ENCODE peak calls at places on chromosomes 4 and X, in eight cellular contexts. G, Q, C, K, B, V, L and F are unnamed samples. For H3K27me3, the result is how much of the 10 kb centered on the place peaks cover.

GRCh38 chr4:182074139-182074538 is 169.1 kb upstream of the TENM3 start:
- DNase-seq in Q (no peak), B (no peak), V (no peak), C (no peak), K (no peak), L (no peak), G (no peak), F (no peak)

GRCh38 chr4:190017357-190018200 is 9.5 kb downstream of the FRG2 start:
- DNase-seq in V (no peak), B (no peak), L (no peak), G (no peak), Q (no peak), K (no peak), C (no peak), F (peak)

GRCh38 chrX:81729269-81729777 is 527.4 kb downstream of the SH3BGRL start:
- DNase-seq in B (no peak), Q (no peak), G (no peak), K (no peak), C (no peak), L (no peak), V (no peak), F (no peak)

GRCh38 chr4:153987291-153987690 is 198.4 kb upstream of the SFRP2 start:
- DNase-seq in G (no peak), C (no peak), B (no peak), K (no peak), L (no peak), Q (no peak), V (peak), F (no peak)

GRCh38 chr4:77699731-77700210 is 94.2 kb downstream of the CXCL13 start:
- DNase-seq in K (peak), B (no peak), Q (no peak), V (peak), C (no peak), G (no peak), L (no peak), F (peak)

GRCh38 chrX:17022205-17022604 is 75.7 kb downstream of the REPS2 start:
- DNase-seq in Q (no peak), K (peak), G (no peak), C (no peak), B (no peak), V (peak), L (no peak), F (no peak)

GRCh38 chr4:84638092-84638491 is 55.2 kb downstream of the CDS1 start:
- DNase-seq in G (no peak), L (no peak), B (no peak), K (no peak), C (no peak), Q (no peak), V (no peak), F (no peak)

GRCh38 chr4:14790487-14790886 is 211.8 kb upstream of the CPEB2 start:
- DNase-seq in B (no peak), K (no peak), C (no peak), G (no peak), L (no peak), V (no peak), Q (no peak), F (no peak)

GRCh38 chrX:136584545-136584944 is 52.5 kb downstream of the VGLL1 start:
- DNase-seq in C (no peak), K (no peak), G (no peak), B (no peak), V (no peak), Q (no peak), L (no peak), F (no peak)

GRCh38 chr4:173095022-173095421 is 73.6 kb upstream of the GALNT7 start:
- DNase-seq in C (no peak), K (no peak), L (no peak), B (no peak), G (no peak), Q (no peak), V (no peak), F (no peak)

GRCh38 chr4:184688447-184688846 is 38.9 kb downstream of the PRIMPOL start:
- DNase-seq in C (no peak), Q (no peak), G (no peak), L (no peak), K (peak), B (no peak), V (peak), F (peak)

GRCh38 chr4:136992032-136992431 is 540.3 kb downstream of the PCDH18 start:
- DNase-seq in V (no peak), K (no peak), Q (no peak), B (no peak), L (no peak), C (no peak), G (no peak), F (no peak)

GRCh38 chr4:139921551-139922184 is 232.3 kb downstream of the MAML3 start:
- DNase-seq in L (peak), B (no peak), G (no peak), V (no peak), C (no peak), K (no peak), Q (no peak), F (no peak)

GRCh38 chr4:149723065-149723464 is 92.6 kb downstream of the IQCM start:
- DNase-seq in C (no peak), B (no peak), V (no peak), K (no peak), G (no peak), Q (no peak), L (no peak), F (no peak)

GRCh38 chr4:176308441-176308840 is 11.3 kb upstream of the SPCS3 start:
- DNase-seq in V (no peak), L (no peak), K (no peak), G (no peak), B (no peak), C (no peak), Q (no peak), F (no peak)

GRCh38 chrX:8743126-8743732 is 11.3 kb upstream of the ANOS1 start:
- DNase-seq in L (peak), Q (no peak), C (no peak), G (no peak), V (peak), K (peak), B (peak), F (peak)

GRCh38 chr4:145436793-145437192 is 44.9 kb upstream of the SMAD1 start:
- DNase-seq in B (no peak), V (no peak), G (no peak), L (no peak), K (no peak), C (no peak), Q (no peak), F (no peak)

GRCh38 chr4:62930884-62931283 is 1478.4 kb downstream of the TECRL start:
- DNase-seq in K (no peak), Q (no peak), C (no peak), L (no peak), B (no peak), V (no peak), G (no peak), F (no peak)

GRCh38 chr4:45693746-45694145 is 430.1 kb downstream of the GABRG1 start:
- DNase-seq in B (no peak), V (no peak), G (no peak), C (no peak), K (no peak), Q (no peak), L (no peak), F (no peak)

GRCh38 chrX:23656684-23657083 is 10.6 kb upstream of the PRDX4 start:
- DNase-seq in B (no peak), L (no peak), Q (no peak), K (peak), V (no peak), C (no peak), G (no peak), F (no peak)

GRCh38 chrX:103356023-103356798 is at the start of gene TCEAL9:
- DNase-seq in V (peak), B (no peak), Q (no peak), C (peak), G (peak), K (peak), L (peak), F (no peak)

GRCh38 chr4:85368932-85369331 is 106.0 kb upstream of the ARHGAP24 start:
- DNase-seq in V (no peak), C (no peak), G (no peak), L (no peak), B (no peak), Q (no peak), K (no peak), F (no peak)

GRCh38 chrX:46803140-46803539 is 33.7 kb upstream of the RP2 start:
- DNase-seq in B (no peak), L (no peak), K (no peak), Q (no peak), C (no peak), V (no peak), G (no peak), F (no peak)

GRCh38 chrX:129980540-129981206 is 1.8 kb upstream of the BCORL1 start:
- DNase-seq in G (no peak), B (no peak), C (peak), Q (no peak), L (peak), K (no peak), V (no peak), F (peak)

GRCh38 chr4:121307441-121308327 is 73.1 kb downstream of the QRFPR start:
- DNase-seq in K (peak), B (peak), C (no peak), L (no peak), G (no peak), V (peak), Q (no peak), F (peak)

GRCh38 chrX:4547218-4547836 is 833.9 kb upstream of the PRKX start:
- DNase-seq in K (peak), G (peak), L (peak), C (no peak), V (peak), Q (no peak), B (peak), F (peak)

GRCh38 chr4:6540879-6541278 is 34.1 kb upstream of the MAN2B2 start:
- DNase-seq in V (no peak), K (no peak), Q (no peak), B (no peak), C (no peak), G (no peak), L (no peak), F (no peak)

GRCh38 chrX:3166670-3167455 is 125.6 kb downstream of the ARSF start:
- DNase-seq in V (no peak), L (no peak), G (no peak), B (no peak), C (no peak), Q (no peak), K (peak), F (no peak)

GRCh38 chr4:52643846-52644245 is 15.3 kb downstream of the USP46 start:
- DNase-seq in B (no peak), V (peak), G (peak), Q (no peak), L (peak), C (peak), K (peak), F (no peak)

GRCh38 chr4:128782875-128783614 is 26.5 kb upstream of the JADE1 start:
- DNase-seq in K (peak), V (peak), L (no peak), B (no peak), G (peak), C (no peak), Q (no peak), F (no peak)

GRCh38 chr4:173269280-173269679 is 64.9 kb downstream of the HMGB2 start:
- DNase-seq in Q (no peak), C (no peak), B (no peak), V (no peak), G (no peak), L (no peak), K (no peak), F (no peak)

GRCh38 chr4:152454398-152455011 is 81.4 kb downstream of the FBXW7 start:
- DNase-seq in L (no peak), Q (no peak), B (peak), G (no peak), C (no peak), K (peak), V (no peak), F (peak)

GRCh38 chr4:8344387-8344786 is 74.8 kb downstream of the HTRA3 start:
- DNase-seq in L (no peak), C (no peak), G (no peak), K (no peak), B (no peak), V (peak), Q (peak), F (no peak)
- H3K27me3 ChIP-seq in L (under half), C (under half), G (under half), K (under half), B (under half), V (under half), Q (under half), F (under half)

DNA sequence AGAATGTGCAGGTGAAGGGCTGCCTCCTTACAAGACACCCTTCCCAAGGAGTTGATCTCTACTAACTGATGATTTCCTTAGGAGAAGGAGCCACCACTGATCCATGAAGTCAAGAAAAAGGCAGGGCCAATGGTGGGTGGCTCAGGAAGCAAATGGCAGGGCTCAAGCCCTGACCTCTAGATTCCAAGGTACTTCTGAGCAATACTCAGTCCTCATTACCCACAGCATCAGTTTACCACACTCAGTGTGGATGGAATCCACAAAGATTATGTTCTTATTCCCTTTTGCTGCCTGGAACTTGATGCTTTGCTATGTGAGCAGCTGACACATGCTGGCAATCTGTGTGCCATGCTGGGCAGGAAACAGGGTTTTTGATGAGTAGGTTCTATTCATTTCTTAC is 135.4 kb upstream of the GPC4 start:
- DNase-seq in L (no peak), Q (no peak), V (no peak), G (no peak), B (no peak), C (no peak), K (no peak), F (no peak)
- H3K27me3 ChIP-seq in L (under half), Q (under half), V (under half), G (under half), B (under half), C (under half), K (under half), F (under half)

GRCh38 chr4:8912506-8912905 is 40.9 kb upstream of the HMX1 start:
- DNase-seq in G (peak), V (no peak), Q (no peak), B (no peak), K (no peak), C (no peak), L (no peak), F (no peak)

GRCh38 chr4:8910822-8911310 is 39.2 kb upstream of the HMX1 start:
- DNase-seq in G (peak), L (no peak), K (no peak), B (no peak), C (no peak), V (no peak), Q (peak), F (peak)

GRCh38 chr4:8911311-8912088 is 39.9 kb upstream of the HMX1 start:
- DNase-seq in K (no peak), G (peak), Q (peak), L (no peak), B (no peak), C (peak), V (no peak), F (peak)

GRCh38 chr4:8913121-8913857 is 41.6 kb upstream of the HMX1 start:
- DNase-seq in C (peak), L (no peak), B (no peak), G (peak), V (no peak), Q (peak), K (no peak), F (peak)

DNA sequence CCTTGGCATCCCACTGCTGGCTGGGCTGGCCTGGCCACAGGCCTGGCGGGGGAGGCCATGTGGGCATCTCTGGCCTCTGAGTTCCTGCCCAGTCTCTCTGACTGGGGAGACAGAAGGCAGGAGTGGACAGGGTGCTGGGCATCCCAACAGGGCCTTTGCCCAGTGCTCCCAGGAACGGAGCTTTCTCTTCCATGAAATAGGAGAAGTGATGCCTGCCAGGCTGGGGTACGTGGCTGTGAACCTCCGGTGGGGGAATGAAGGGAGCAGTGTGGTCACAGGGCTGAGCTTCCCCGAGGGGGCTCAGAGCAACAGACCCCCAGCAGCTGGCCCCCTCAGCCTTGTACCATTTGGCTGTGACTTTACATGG is 40.4 kb upstream of the HMX1 start:
- DNase-seq in B (no peak), G (no peak), C (no peak), Q (peak), L (no peak), K (no peak), V (no peak), F (no peak)
- H3K27me3 ChIP-seq in B (under half), G (under half), C (under half), Q (half or more), L (under half), K (under half), V (under half), F (under half)

DNA sequence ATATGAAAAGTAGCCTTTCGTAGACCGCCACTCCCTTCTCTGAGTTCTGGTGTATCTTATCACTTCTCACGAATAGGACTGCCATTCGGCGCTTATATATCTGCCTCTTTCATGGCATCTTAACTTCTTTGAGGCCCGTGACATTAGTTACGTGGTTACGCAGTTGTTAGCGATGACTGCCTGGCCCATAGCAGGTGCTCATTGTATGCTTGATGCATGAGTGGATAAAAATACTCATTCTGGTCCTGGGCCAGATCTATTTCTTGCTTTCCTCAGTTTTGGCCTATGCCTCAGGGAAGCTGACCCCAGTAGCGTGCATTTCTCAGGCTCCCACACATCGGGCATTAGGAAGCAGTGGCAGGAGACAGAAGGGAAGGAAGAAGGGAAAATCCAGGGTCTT is 60.7 kb upstream of the PITX2 start:
- DNase-seq in K (no peak), C (no peak), Q (no peak), G (no peak), L (no peak), V (no peak), B (no peak), F (no peak)
- H3K27me3 ChIP-seq in K (under half), C (under half), Q (under half), G (under half), L (under half), V (under half), B (under half), F (under half)

GRCh38 chrX:69117876-69118526 is 47.3 kb downstream of the PJA1 start:
- DNase-seq in V (no peak), L (no peak), K (no peak), B (no peak), G (no peak), C (no peak), Q (no peak), F (no peak)
- H3K27me3 ChIP-seq in V (under half), L (under half), K (under half), B (under half), G (under half), C (under half), Q (under half), F (under half)

GRCh38 chr4:4390521-4391240 is 3.8 kb downstream of the NSG1 start:
- DNase-seq in B (no peak), G (no peak), Q (no peak), L (no peak), V (no peak), C (peak), K (no peak), F (no peak)
- H3K27me3 ChIP-seq in B (under half), G (under half), Q (half or more), L (under half), V (under half), C (under half), K (half or more), F (under half)

DNA sequence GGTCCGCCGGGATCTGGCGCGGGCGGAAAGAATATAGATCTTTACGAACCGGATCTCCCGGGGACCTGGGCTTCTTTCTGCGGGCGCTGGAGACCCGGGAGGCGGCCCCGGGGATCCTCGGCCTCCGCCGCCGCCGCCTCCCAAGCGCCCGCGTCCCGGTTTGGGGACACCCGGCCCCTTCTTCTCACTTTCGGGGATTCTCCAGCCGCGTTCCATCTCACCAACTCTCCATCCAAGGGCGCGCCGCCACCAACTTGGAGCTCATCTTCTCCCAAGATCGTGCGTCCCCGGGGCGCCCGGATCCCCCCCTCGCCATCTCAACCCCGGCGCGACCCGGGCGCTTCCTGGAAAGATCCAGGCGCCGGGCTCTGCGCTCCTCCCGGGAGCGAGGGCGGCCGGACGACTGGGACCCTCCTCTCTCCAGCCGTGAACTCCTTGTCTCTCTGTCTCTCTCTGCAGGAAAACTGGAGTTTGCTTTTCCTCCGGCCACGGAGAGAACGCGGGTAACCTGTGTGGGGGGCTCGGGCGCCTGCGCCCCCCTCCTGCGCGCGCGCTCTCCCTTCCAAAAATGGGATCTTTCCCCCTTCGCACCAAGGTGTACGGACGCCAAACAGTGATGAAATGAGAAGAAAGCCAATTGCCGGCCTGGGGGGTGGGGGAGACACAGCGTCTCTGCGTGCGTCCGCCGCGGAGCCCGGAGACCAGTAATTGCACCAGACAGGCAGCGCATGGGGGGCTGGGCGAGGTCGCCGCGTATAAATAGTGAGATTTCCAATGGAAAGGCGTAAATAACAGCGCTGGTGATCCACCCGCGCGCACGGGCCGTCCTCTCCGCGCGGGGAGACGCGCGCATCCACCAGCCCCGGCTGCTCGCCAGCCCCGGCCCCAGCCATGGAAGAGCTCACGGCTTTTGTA is at the start of gene SHOX:
- DNase-seq in C (peak), G (no peak), B (no peak), L (no peak), K (no peak), Q (peak), V (no peak), F (peak)
- H3K27me3 ChIP-seq in C (under half), G (under half), B (under half), L (under half), K (under half), Q (half or more), V (half or more), F (half or more)

DNA sequence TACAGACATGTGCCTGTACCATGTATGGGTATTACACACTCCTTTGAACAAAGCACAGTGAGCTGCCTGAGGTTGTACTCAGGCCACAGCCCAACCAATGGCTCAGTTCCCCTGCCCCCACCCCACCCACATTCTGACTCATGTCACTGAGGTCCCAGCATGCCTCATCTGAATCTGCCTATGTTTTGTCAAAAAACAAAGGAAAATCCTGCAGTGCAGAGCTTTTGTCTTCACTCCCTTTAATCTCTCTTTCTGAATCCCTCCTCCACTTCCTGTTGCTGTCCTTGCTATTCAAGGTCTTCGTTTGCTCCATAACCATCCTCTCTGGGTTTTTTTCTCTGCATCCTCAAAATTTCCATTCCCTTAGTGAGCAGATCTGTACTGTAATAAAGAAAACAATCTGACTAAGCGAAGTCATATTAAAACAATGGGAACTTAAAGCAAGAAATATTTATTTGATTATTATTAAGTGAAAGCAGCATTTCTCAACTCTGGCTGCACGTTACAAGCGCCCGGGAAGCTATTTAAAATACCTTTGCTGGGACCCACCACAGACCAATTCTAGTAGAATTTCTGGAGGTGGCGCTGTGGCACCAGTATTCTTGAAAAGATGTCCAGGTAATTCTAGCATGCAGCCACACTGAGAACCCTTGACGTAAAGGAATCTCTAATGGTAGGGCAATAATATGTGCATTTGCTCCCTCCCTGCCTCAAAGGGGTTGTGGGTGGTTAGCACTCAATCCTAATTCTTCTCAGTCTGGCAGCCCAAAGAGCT is 8.8 kb downstream of the GUCY2F start:
- DNase-seq in Q (no peak), K (peak), L (no peak), C (no peak), V (peak), B (no peak), G (no peak), F (peak)
- H3K27me3 ChIP-seq in Q (under half), K (under half), L (under half), C (under half), V (under half), B (under half), G (under half), F (under half)